ENCODE peak calls at places on chromosomes 13 and 19, in four cellular contexts. U is GM10248, A is AG09309, S is heart left ventricle. K is an unnamed sample.

GRCh38 chr19:3712663-3713531 is 4.7 kb downstream of the TJP3 start:
- DNase-seq in A (no peak), U (no peak), S (no peak), K (no peak)

GRCh38 chr19:3253270-3253669 is 28.8 kb downstream of the CELF5 start:
- DNase-seq in A (no peak), U (no peak), S (no peak), K (no peak)

GRCh38 chr13:41017153-41017552 is 2.0 kb downstream of the ELF1 start:
- DNase-seq in S (no peak), A (no peak), U (no peak), K (no peak)

GRCh38 chr19:33293255-33294057 is 8.9 kb downstream of the CEBPA start:
- DNase-seq in U (no peak), A (peak), S (peak), K (peak)

GRCh38 chr19:2613507-2614295 is 88.8 kb downstream of the GNG7 start:
- DNase-seq in U (peak), S (peak), A (no peak), K (no peak)

GRCh38 chr13:50156140-50156539 is 140.9 kb downstream of the KCNRG start:
- DNase-seq in S (no peak), U (no peak), A (peak), K (no peak)

GRCh38 chr13:30529085-30529815 is 63.5 kb upstream of the HMGB1 start:
- DNase-seq in U (peak), A (no peak), S (no peak), K (no peak)

GRCh38 chr19:57706346-57706745 is 2.7 kb downstream of the ZNF154 start:
- DNase-seq in A (no peak), S (no peak), U (no peak), K (no peak)

GRCh38 chr13:106989866-106990265 is 421.9 kb upstream of the ARGLU1 start:
- DNase-seq in U (no peak), A (no peak), S (no peak), K (peak)

GRCh38 chr13:104764600-104764999 is 1698.4 kb upstream of the SLC10A2 start:
- DNase-seq in U (no peak), A (no peak), S (no peak), K (no peak)

GRCh38 chr13:82772802-82773201 is 1109.5 kb downstream of the SLITRK1 start:
- DNase-seq in S (no peak), U (no peak), A (no peak), K (no peak)

GRCh38 chr19:50896591-50897190 is 14.5 kb downstream of the KLK4 start:
- DNase-seq in A (no peak), S (no peak), U (peak), K (no peak)

GRCh38 chr13:71674776-71675352 is 192.1 kb downstream of the DACH1 start:
- DNase-seq in S (no peak), A (no peak), U (no peak), K (no peak)

GRCh38 chr13:67841071-67841470 is 610.9 kb upstream of the PCDH9 start:
- DNase-seq in U (no peak), S (no peak), A (no peak), K (no peak)

GRCh38 chr19:54023191-54023590 is 31.8 kb downstream of the CACNG6 start:
- DNase-seq in A (no peak), U (no peak), S (no peak), K (no peak)

GRCh38 chr19:2188708-2189385 is 25.1 kb downstream of the DOT1L start:
- DNase-seq in A (no peak), S (no peak), U (no peak), K (no peak)

GRCh38 chr13:46313441-46314257 is 73.4 kb downstream of the RUBCNL start:
- DNase-seq in S (no peak), U (no peak), A (no peak), K (no peak)

GRCh38 chr19:48970923-48971395 is 5.8 kb downstream of the FTL start:
- DNase-seq in U (peak), A (no peak), S (peak), K (no peak)

GRCh38 chr13:33735276-33735675 is 82.7 kb upstream of the RFC3 start:
- DNase-seq in A (no peak), U (no peak), S (no peak), K (no peak)

GRCh38 chr19:10961763-10962536 is 1.1 kb downstream of the SMARCA4 start:
- DNase-seq in S (no peak), A (no peak), U (no peak), K (no peak)

GRCh38 chr13:50167224-50167947 is 152.1 kb downstream of the KCNRG start:
- DNase-seq in S (no peak), U (peak), A (no peak), K (no peak)

GRCh38 chr19:41225238-41226052 is 6.4 kb downstream of the AXL start:
- DNase-seq in S (no peak), U (no peak), A (peak), K (peak)

GRCh38 chr13:100542546-100543156 is 45.9 kb downstream of the GGACT start:
- DNase-seq in A (peak), S (no peak), U (peak), K (peak)

GRCh38 chr13:20891768-20892167 is 10.8 kb downstream of the XPO4 start:
- DNase-seq in U (no peak), A (no peak), S (no peak), K (no peak)

GRCh38 chr19:30450101-30450500 is 77.9 kb downstream of the ZNF536 start:
- DNase-seq in S (no peak), A (no peak), U (no peak), K (no peak)

GRCh38 chr13:75724742-75725504 is 88.8 kb downstream of the LMO7 start:
- DNase-seq in A (no peak), U (no peak), S (no peak), K (no peak)

GRCh38 chr13:33637978-33638743 is 179.8 kb upstream of the RFC3 start:
- DNase-seq in A (no peak), S (no peak), U (no peak), K (no peak)

GRCh38 chr19:33285441-33285927 is 16.9 kb downstream of the CEBPA start:
- DNase-seq in S (no peak), U (no peak), A (no peak), K (no peak)

GRCh38 chr19:50795665-50796073 is 5.5 kb downstream of the ACP4 start:
- DNase-seq in S (no peak), U (no peak), A (no peak), K (no peak)

GRCh38 chr13:49844191-49844590 is 51.7 kb upstream of the KPNA3 start:
- DNase-seq in U (no peak), S (no peak), A (no peak), K (no peak)

GRCh38 chr13:106151056-106151699 is 384.3 kb downstream of the EFNB2 start:
- DNase-seq in A (peak), U (no peak), S (no peak), K (peak)

GRCh38 chr19:47641891-47642485 is 33.1 kb downstream of the BICRA start:
- DNase-seq in A (no peak), U (no peak), S (no peak), K (no peak)

GRCh38 chr13:48749699-48750473 is 96.2 kb downstream of the CYSLTR2 start:
- DNase-seq in A (peak), U (peak), S (peak), K (peak)

GRCh38 chr19:15400521-15401396 is 18.0 kb downstream of the AKAP8L start:
- DNase-seq in S (no peak), U (no peak), A (no peak), K (no peak)

GRCh38 chr13:27534108-27534975 is 84.0 kb upstream of the MTIF3 start:
- DNase-seq in U (no peak), A (no peak), S (no peak), K (no peak)